ENCODE peak calls at places on chromosome 6, in six cellular contexts. One of them, this sample, is unnamed. For H3K27me3 and H3K4me1, the result is how much of the 10 kb centered on the place peaks cover.

GRCh38 chr6:32156891-32157290 is 3.0 kb downstream of the PPT2 start:
- DNase-seq in lower lobe of right lung: no peak
- DNase-seq in foreskin keratinocyte: no peak
- DNase-seq in pancreas: no peak
- DNase-seq in heart left ventricle: no peak
- DNase-seq in CD8-positive, alpha-beta T cell: no peak
- DNase-seq in this sample: no peak

GRCh38 chr6:129312865-129313264 is 397.1 kb downstream of the ARHGAP18 start:
- DNase-seq in heart left ventricle: peak
- DNase-seq in CD8-positive, alpha-beta T cell: no peak
- DNase-seq in foreskin keratinocyte: peak
- DNase-seq in pancreas: no peak
- DNase-seq in lower lobe of right lung: no peak
- DNase-seq in this sample: no peak

GRCh38 chr6:160221918-160222317 is 36.7 kb downstream of the SLC22A2 start:
- DNase-seq in CD8-positive, alpha-beta T cell: no peak
- DNase-seq in heart left ventricle: no peak
- DNase-seq in foreskin keratinocyte: no peak
- DNase-seq in pancreas: no peak
- DNase-seq in lower lobe of right lung: no peak
- DNase-seq in this sample: peak

GRCh38 chr6:8029243-8029870 is 34.8 kb downstream of the BLOC1S5 start:
- DNase-seq in foreskin keratinocyte: no peak
- DNase-seq in pancreas: no peak
- DNase-seq in heart left ventricle: no peak
- DNase-seq in CD8-positive, alpha-beta T cell: no peak
- DNase-seq in lower lobe of right lung: no peak
- DNase-seq in this sample: no peak

GRCh38 chr6:159095561-159096095 is 50.8 kb upstream of the TAGAP start:
- DNase-seq in lower lobe of right lung: no peak
- DNase-seq in foreskin keratinocyte: no peak
- DNase-seq in pancreas: no peak
- DNase-seq in heart left ventricle: no peak
- DNase-seq in CD8-positive, alpha-beta T cell: no peak
- DNase-seq in this sample: no peak

GRCh38 chr6:111487656-111488055 is 4.6 kb upstream of the REV3L start:
- DNase-seq in CD8-positive, alpha-beta T cell: no peak
- DNase-seq in heart left ventricle: no peak
- DNase-seq in pancreas: no peak
- DNase-seq in foreskin keratinocyte: peak
- DNase-seq in lower lobe of right lung: no peak
- DNase-seq in this sample: peak

GRCh38 chr6:52955871-52956270 is 39.2 kb downstream of the GSTA4 start:
- DNase-seq in heart left ventricle: no peak
- DNase-seq in pancreas: no peak
- DNase-seq in lower lobe of right lung: no peak
- DNase-seq in foreskin keratinocyte: no peak
- DNase-seq in CD8-positive, alpha-beta T cell: no peak
- DNase-seq in this sample: no peak

GRCh38 chr6:131159578-131159977 is 24.3 kb downstream of the AKAP7 start:
- DNase-seq in lower lobe of right lung: no peak
- DNase-seq in CD8-positive, alpha-beta T cell: no peak
- DNase-seq in heart left ventricle: no peak
- DNase-seq in foreskin keratinocyte: peak
- DNase-seq in pancreas: no peak
- DNase-seq in this sample: no peak

GRCh38 chr6:64293298-64293697 is 657.7 kb downstream of the PHF3 start:
- DNase-seq in CD8-positive, alpha-beta T cell: no peak
- DNase-seq in heart left ventricle: no peak
- DNase-seq in lower lobe of right lung: no peak
- DNase-seq in foreskin keratinocyte: peak
- DNase-seq in pancreas: no peak
- DNase-seq in this sample: no peak

GRCh38 chr6:87066449-87067288 is 28.2 kb downstream of the CGA start:
- DNase-seq in CD8-positive, alpha-beta T cell: peak
- DNase-seq in lower lobe of right lung: no peak
- DNase-seq in heart left ventricle: no peak
- DNase-seq in pancreas: peak
- DNase-seq in foreskin keratinocyte: no peak
- DNase-seq in this sample: peak

GRCh38 chr6:149723771-149724417 is 6.0 kb upstream of the LATS1 start:
- DNase-seq in pancreas: peak
- DNase-seq in CD8-positive, alpha-beta T cell: peak
- DNase-seq in heart left ventricle: no peak
- DNase-seq in foreskin keratinocyte: peak
- DNase-seq in lower lobe of right lung: no peak
- DNase-seq in this sample: peak

GRCh38 chr6:1792989-1793388 is 183.3 kb downstream of the FOXC1 start:
- DNase-seq in foreskin keratinocyte: no peak
- DNase-seq in CD8-positive, alpha-beta T cell: no peak
- DNase-seq in heart left ventricle: no peak
- DNase-seq in pancreas: peak
- DNase-seq in lower lobe of right lung: no peak
- DNase-seq in this sample: peak

GRCh38 chr6:53984163-53984562 is 127.1 kb upstream of the MLIP start:
- DNase-seq in pancreas: no peak
- DNase-seq in CD8-positive, alpha-beta T cell: no peak
- DNase-seq in foreskin keratinocyte: peak
- DNase-seq in lower lobe of right lung: no peak
- DNase-seq in heart left ventricle: peak
- DNase-seq in this sample: no peak

GRCh38 chr6:170146640-170147039 is 144.2 kb downstream of the DLL1 start:
- DNase-seq in heart left ventricle: no peak
- DNase-seq in CD8-positive, alpha-beta T cell: no peak
- DNase-seq in pancreas: no peak
- DNase-seq in foreskin keratinocyte: no peak
- DNase-seq in lower lobe of right lung: no peak
- DNase-seq in this sample: no peak

GRCh38 chr6:152054441-152054840 is 247.0 kb downstream of the ESR1 start:
- DNase-seq in foreskin keratinocyte: peak
- DNase-seq in pancreas: no peak
- DNase-seq in lower lobe of right lung: no peak
- DNase-seq in heart left ventricle: no peak
- DNase-seq in CD8-positive, alpha-beta T cell: no peak
- DNase-seq in this sample: no peak

GRCh38 chr6:163226181-163226835 is 188.2 kb upstream of the QKI start:
- DNase-seq in CD8-positive, alpha-beta T cell: no peak
- DNase-seq in pancreas: no peak
- DNase-seq in lower lobe of right lung: no peak
- DNase-seq in foreskin keratinocyte: peak
- DNase-seq in heart left ventricle: no peak
- DNase-seq in this sample: no peak

GRCh38 chr6:155085582-155086253 is 90.6 kb downstream of the TIAM2 start:
- DNase-seq in heart left ventricle: no peak
- DNase-seq in pancreas: peak
- DNase-seq in foreskin keratinocyte: peak
- DNase-seq in lower lobe of right lung: no peak
- DNase-seq in CD8-positive, alpha-beta T cell: no peak
- DNase-seq in this sample: peak

GRCh38 chr6:7895125-7895423 is 15.5 kb downstream of the TXNDC5 start:
- DNase-seq in CD8-positive, alpha-beta T cell: no peak
- DNase-seq in lower lobe of right lung: no peak
- DNase-seq in heart left ventricle: no peak
- DNase-seq in foreskin keratinocyte: no peak
- DNase-seq in pancreas: no peak
- DNase-seq in this sample: no peak

GRCh38 chr6:135537782-135538301 is 40.3 kb upstream of the AHI1 start:
- DNase-seq in heart left ventricle: no peak
- DNase-seq in CD8-positive, alpha-beta T cell: peak
- DNase-seq in foreskin keratinocyte: peak
- DNase-seq in pancreas: no peak
- DNase-seq in lower lobe of right lung: no peak
- DNase-seq in this sample: no peak

GRCh38 chr6:93419304-93420162 is at the start of gene EPHA7:
- DNase-seq in foreskin keratinocyte: peak
- DNase-seq in pancreas: peak
- DNase-seq in heart left ventricle: peak
- DNase-seq in lower lobe of right lung: peak
- DNase-seq in CD8-positive, alpha-beta T cell: peak
- DNase-seq in this sample: peak

GRCh38 chr6:167112421-167112820 is 10.5 kb upstream of the CCR6 start:
- DNase-seq in foreskin keratinocyte: no peak
- DNase-seq in CD8-positive, alpha-beta T cell: no peak
- DNase-seq in pancreas: no peak
- DNase-seq in lower lobe of right lung: no peak
- DNase-seq in heart left ventricle: no peak
- DNase-seq in this sample: no peak

GRCh38 chr6:167115054-167115453 is 7.8 kb upstream of the CCR6 start:
- DNase-seq in heart left ventricle: no peak
- DNase-seq in lower lobe of right lung: no peak
- DNase-seq in foreskin keratinocyte: no peak
- DNase-seq in pancreas: no peak
- DNase-seq in CD8-positive, alpha-beta T cell: no peak
- DNase-seq in this sample: no peak

GRCh38 chr6:167113047-167113446 is 9.8 kb upstream of the CCR6 start:
- DNase-seq in pancreas: no peak
- DNase-seq in CD8-positive, alpha-beta T cell: no peak
- DNase-seq in foreskin keratinocyte: no peak
- DNase-seq in heart left ventricle: no peak
- DNase-seq in lower lobe of right lung: no peak
- DNase-seq in this sample: no peak

GRCh38 chr6:167116109-167116837 is 6.6 kb upstream of the CCR6 start:
- DNase-seq in heart left ventricle: no peak
- DNase-seq in foreskin keratinocyte: no peak
- DNase-seq in lower lobe of right lung: no peak
- DNase-seq in pancreas: no peak
- DNase-seq in CD8-positive, alpha-beta T cell: no peak
- DNase-seq in this sample: peak

GRCh38 chr6:167113935-167114910 is 8.7 kb upstream of the CCR6 start:
- DNase-seq in lower lobe of right lung: no peak
- DNase-seq in CD8-positive, alpha-beta T cell: peak
- DNase-seq in foreskin keratinocyte: no peak
- DNase-seq in heart left ventricle: no peak
- DNase-seq in pancreas: no peak
- DNase-seq in this sample: peak
- H3K27me3 ChIP-seq in lower lobe of right lung: under half
- H3K27me3 ChIP-seq in CD8-positive, alpha-beta T cell: under half
- H3K27me3 ChIP-seq in foreskin keratinocyte: under half
- H3K27me3 ChIP-seq in heart left ventricle: under half
- H3K27me3 ChIP-seq in pancreas: under half
- H3K27me3 ChIP-seq in this sample: under half

GRCh38 chr6:108671790-108672189 is 111.1 kb downstream of the FOXO3 start:
- DNase-seq in foreskin keratinocyte: no peak
- DNase-seq in lower lobe of right lung: no peak
- DNase-seq in pancreas: no peak
- DNase-seq in heart left ventricle: no peak
- DNase-seq in CD8-positive, alpha-beta T cell: no peak
- DNase-seq in this sample: no peak
- H3K4me1 ChIP-seq in foreskin keratinocyte: under half
- H3K4me1 ChIP-seq in lower lobe of right lung: half or more
- H3K4me1 ChIP-seq in pancreas: under half
- H3K4me1 ChIP-seq in heart left ventricle: half or more
- H3K4me1 ChIP-seq in CD8-positive, alpha-beta T cell: under half
- H3K4me1 ChIP-seq in this sample: under half

DNA sequence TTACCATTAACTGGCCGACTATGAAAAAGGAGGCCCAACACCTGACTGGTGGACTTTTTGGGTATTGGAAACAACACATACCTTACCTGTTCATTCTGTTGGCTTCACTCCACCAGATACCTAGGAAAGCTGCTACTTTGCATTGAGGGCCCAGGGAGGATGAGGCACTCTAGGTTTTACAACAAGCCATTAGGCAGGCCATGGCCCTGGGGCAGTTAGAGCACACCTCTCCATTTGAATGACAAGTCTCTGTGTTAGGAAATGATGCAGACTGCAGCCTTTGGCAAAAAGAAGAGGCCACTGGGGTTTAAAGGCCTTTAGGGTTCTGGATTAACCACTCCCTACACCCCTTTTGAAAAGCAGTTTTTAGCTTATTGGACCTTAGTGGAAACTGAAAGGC is 144.3 kb downstream of the OR2B2 start:
- DNase-seq in lower lobe of right lung: no peak
- DNase-seq in pancreas: no peak
- DNase-seq in heart left ventricle: no peak
- DNase-seq in foreskin keratinocyte: no peak
- DNase-seq in CD8-positive, alpha-beta T cell: no peak
- DNase-seq in this sample: no peak
- H3K27me3 ChIP-seq in lower lobe of right lung: under half
- H3K27me3 ChIP-seq in pancreas: under half
- H3K27me3 ChIP-seq in heart left ventricle: under half
- H3K27me3 ChIP-seq in foreskin keratinocyte: under half
- H3K27me3 ChIP-seq in CD8-positive, alpha-beta T cell: under half
- H3K27me3 ChIP-seq in this sample: under half

GRCh38 chr6:158011478-158011920 is 29.8 kb downstream of the SYNJ2 start:
- DNase-seq in heart left ventricle: no peak
- DNase-seq in pancreas: no peak
- DNase-seq in foreskin keratinocyte: no peak
- DNase-seq in lower lobe of right lung: no peak
- DNase-seq in CD8-positive, alpha-beta T cell: no peak
- DNase-seq in this sample: no peak

GRCh38 chr6:158008894-158009891 is 27.5 kb downstream of the SYNJ2 start:
- DNase-seq in heart left ventricle: peak
- DNase-seq in foreskin keratinocyte: no peak
- DNase-seq in CD8-positive, alpha-beta T cell: no peak
- DNase-seq in lower lobe of right lung: peak
- DNase-seq in pancreas: no peak
- DNase-seq in this sample: no peak

GRCh38 chr6:158009935-158010585 is 28.4 kb downstream of the SYNJ2 start:
- DNase-seq in heart left ventricle: no peak
- DNase-seq in CD8-positive, alpha-beta T cell: no peak
- DNase-seq in foreskin keratinocyte: no peak
- DNase-seq in pancreas: no peak
- DNase-seq in lower lobe of right lung: peak
- DNase-seq in this sample: no peak

GRCh38 chr6:158011980-158012566 is 30.4 kb downstream of the SYNJ2 start:
- DNase-seq in foreskin keratinocyte: no peak
- DNase-seq in heart left ventricle: no peak
- DNase-seq in CD8-positive, alpha-beta T cell: no peak
- DNase-seq in lower lobe of right lung: peak
- DNase-seq in pancreas: no peak
- DNase-seq in this sample: no peak

DNA sequence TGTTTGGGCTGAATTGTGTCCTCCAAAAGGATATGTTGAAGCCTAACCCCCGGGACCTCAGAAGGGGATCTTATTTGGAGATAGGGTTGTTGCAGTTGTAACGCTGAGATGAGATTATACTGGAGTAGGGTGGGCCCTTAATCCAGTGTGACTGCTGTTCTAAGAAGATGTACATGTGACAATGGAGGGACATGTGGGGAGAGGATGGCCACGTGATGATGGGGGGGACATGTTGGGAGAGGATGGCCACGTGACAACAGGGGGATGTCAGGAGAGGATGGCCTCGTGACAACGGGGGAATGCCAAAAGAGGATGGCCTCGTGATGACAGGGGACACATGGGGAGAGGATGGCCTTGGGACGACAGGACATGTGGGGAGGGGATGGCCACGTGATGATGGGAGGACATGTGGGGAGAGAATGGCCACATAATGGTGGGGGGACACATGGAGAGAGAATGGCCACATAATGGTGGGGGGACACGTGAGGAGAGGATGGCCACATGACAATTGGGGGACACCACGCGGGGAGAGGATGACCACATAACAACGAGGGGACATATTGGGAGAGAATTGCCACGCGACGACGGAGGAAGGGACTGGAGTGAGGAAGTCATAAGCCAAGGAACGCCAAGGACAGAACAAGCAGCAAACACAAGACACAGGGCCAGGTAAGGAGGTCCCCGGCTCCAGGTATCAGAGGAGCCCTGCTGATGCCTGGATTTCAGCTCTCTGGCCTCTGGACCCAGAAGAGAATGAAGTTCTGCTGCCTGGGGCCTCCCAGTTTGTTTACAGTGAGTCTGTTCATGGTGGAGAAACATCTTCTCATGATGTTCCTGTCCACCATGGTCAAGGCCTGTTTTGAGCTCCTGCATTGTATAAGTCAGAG is 29.2 kb downstream of the SYNJ2 start:
- DNase-seq in lower lobe of right lung: peak
- DNase-seq in heart left ventricle: no peak
- DNase-seq in pancreas: no peak
- DNase-seq in CD8-positive, alpha-beta T cell: no peak
- DNase-seq in foreskin keratinocyte: no peak
- DNase-seq in this sample: no peak
- H3K4me1 ChIP-seq in lower lobe of right lung: under half
- H3K4me1 ChIP-seq in heart left ventricle: under half
- H3K4me1 ChIP-seq in pancreas: under half
- H3K4me1 ChIP-seq in CD8-positive, alpha-beta T cell: under half
- H3K4me1 ChIP-seq in foreskin keratinocyte: under half
- H3K4me1 ChIP-seq in this sample: under half